ENCODE peak calls at places on chromosomes 5 and 9, in ten cellular contexts. Y is tibial artery; W is CD4-positive, alpha-beta T cell; B is AG10803; O is pancreas; F is kidney; D is prostate gland; Q is GM13977; U is ovary; Z is GM20000. E is an unnamed sample.

GRCh38 chr5:125485003-125485641 is 738.7 kb upstream of the ZNF608 start:
- DNase-seq in Y (peak), W (no peak), B (peak), O (peak), F (no peak), D (peak), Q (no peak), U (no peak), Z (no peak), E (no peak)

GRCh38 chr5:119954106-119954505 is 324.7 kb downstream of the FAM170A start:
- DNase-seq in Y (no peak), W (no peak), B (no peak), O (no peak), F (no peak), D (no peak), Q (no peak), U (no peak), Z (no peak), E (no peak)

GRCh38 chr9:37336150-37336549 is 86.3 kb upstream of the GRHPR start:
- DNase-seq in Y (no peak), W (no peak), B (no peak), O (no peak), F (no peak), D (no peak), Q (no peak), U (no peak), Z (no peak), E (no peak)

GRCh38 chr5:163408311-163408923 is 29.0 kb upstream of the CCNG1 start:
- DNase-seq in Y (peak), W (peak), B (peak), O (peak), F (no peak), D (peak), Q (peak), U (peak), Z (peak), E (no peak)

GRCh38 chr5:55154893-55155292 is 5.1 kb upstream of the GPX8 start:
- DNase-seq in Y (no peak), W (no peak), B (peak), O (no peak), F (no peak), D (no peak), Q (no peak), U (no peak), Z (no peak), E (no peak)

GRCh38 chr9:90815183-90815943 is 13.7 kb downstream of the SYK start:
- DNase-seq in Y (peak), W (no peak), B (no peak), O (no peak), F (no peak), D (no peak), Q (no peak), U (no peak), Z (no peak), E (no peak)

GRCh38 chr9:126157826-126158431 is 168.7 kb upstream of the MVB12B start:
- DNase-seq in Y (no peak), W (no peak), B (no peak), O (no peak), F (no peak), D (no peak), Q (no peak), U (peak), Z (no peak), E (no peak)

GRCh38 chr5:174239718-174240117 is 194.2 kb downstream of the NSG2 start:
- DNase-seq in Y (no peak), W (no peak), B (no peak), O (no peak), F (no peak), D (no peak), Q (no peak), U (no peak), Z (no peak), E (no peak)

GRCh38 chr5:71829206-71829605 is 110.1 kb downstream of the CARTPT start:
- DNase-seq in Y (no peak), W (no peak), B (no peak), O (no peak), F (no peak), D (no peak), Q (no peak), U (no peak), Z (no peak), E (no peak)

GRCh38 chr5:137078171-137078665 is 420.9 kb downstream of the SPOCK1 start:
- DNase-seq in Y (no peak), W (no peak), B (no peak), O (no peak), F (no peak), D (no peak), Q (no peak), U (no peak), Z (no peak), E (no peak)

GRCh38 chr9:95010431-95010838 is 283.9 kb downstream of the AOPEP start:
- DNase-seq in Y (no peak), W (no peak), B (no peak), O (no peak), F (no peak), D (no peak), Q (no peak), U (no peak), Z (no peak), E (no peak)

GRCh38 chr9:137467161-137467581 is 8.0 kb upstream of the NSMF start:
- DNase-seq in Y (no peak), W (no peak), B (no peak), O (no peak), F (no peak), D (no peak), Q (no peak), U (no peak), Z (no peak), E (no peak)

GRCh38 chr9:69857131-69857530 is 36.5 kb downstream of the CFAP95 start:
- DNase-seq in Y (no peak), W (no peak), B (peak), O (no peak), F (no peak), D (no peak), Q (no peak), U (no peak), Z (no peak), E (no peak)

GRCh38 chr5:55438931-55439477 is 95.8 kb downstream of the PLPP1 start:
- DNase-seq in Y (peak), W (no peak), B (peak), O (no peak), F (peak), D (no peak), Q (no peak), U (no peak), Z (no peak), E (no peak)

GRCh38 chr9:113609562-113610318 is 146.2 kb downstream of the RGS3 start:
- DNase-seq in Y (peak), W (no peak), B (no peak), O (peak), F (peak), D (no peak), Q (no peak), U (peak), Z (no peak), E (peak)

GRCh38 chr5:169763437-169764301 is 126.6 kb downstream of the DOCK2 start:
- DNase-seq in Y (no peak), W (no peak), B (peak), O (no peak), F (no peak), D (no peak), Q (no peak), U (no peak), Z (peak), E (no peak)

GRCh38 chr9:127923771-127924170 is 6.8 kb downstream of the PIP5KL1 start:
- DNase-seq in Y (no peak), W (no peak), B (peak), O (no peak), F (no peak), D (no peak), Q (no peak), U (no peak), Z (no peak), E (no peak)

GRCh38 chr5:108036484-108036883 is 345.4 kb downstream of the FBXL17 start:
- DNase-seq in Y (no peak), W (no peak), B (no peak), O (no peak), F (no peak), D (no peak), Q (no peak), U (no peak), Z (no peak), E (no peak)

GRCh38 chr5:58042933-58043606 is 416.8 kb downstream of the PLK2 start:
- DNase-seq in Y (no peak), W (no peak), B (no peak), O (no peak), F (no peak), D (no peak), Q (no peak), U (no peak), Z (no peak), E (no peak)

GRCh38 chr5:72237415-72237814 is 82.6 kb downstream of the MRPS27 start:
- DNase-seq in Y (no peak), W (no peak), B (peak), O (no peak), F (no peak), D (no peak), Q (no peak), U (no peak), Z (no peak), E (no peak)

GRCh38 chr9:123311250-123311753 is 42.9 kb upstream of the STRBP start:
- DNase-seq in Y (no peak), W (no peak), B (no peak), O (no peak), F (peak), D (no peak), Q (no peak), U (no peak), Z (no peak), E (no peak)

GRCh38 chr5:68382640-68383039 is 167.1 kb downstream of the PIK3R1 start:
- DNase-seq in Y (peak), W (no peak), B (no peak), O (no peak), F (no peak), D (no peak), Q (no peak), U (no peak), Z (no peak), E (no peak)

DNA sequence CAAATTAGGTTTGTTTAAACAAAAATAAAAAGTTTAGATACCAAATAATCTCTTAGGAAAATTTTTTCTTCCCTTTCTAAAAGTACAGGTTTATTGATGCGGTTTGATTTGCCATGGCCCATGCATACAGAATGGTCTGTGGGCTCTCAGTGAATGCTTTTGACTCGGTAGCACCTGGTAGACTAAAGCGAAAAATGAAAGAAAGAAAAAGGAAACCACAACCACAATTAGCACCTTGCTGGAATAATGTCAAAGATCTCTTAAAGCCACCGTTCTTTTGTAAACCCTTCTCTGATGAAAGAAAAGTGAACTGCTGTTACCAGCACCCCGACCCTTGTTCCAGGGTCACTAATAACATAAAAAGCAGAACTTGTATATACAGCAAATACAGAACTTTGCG is 157.9 kb downstream of the NFIB start:
- DNase-seq in Y (no peak), W (no peak), B (no peak), O (no peak), F (no peak), D (no peak), Q (no peak), U (no peak), Z (peak), E (no peak)
- TF ChIP-seq CTCF in Y (no peak), W (no peak), B (no peak), O (no peak), F (no peak), D (no peak), Q (no peak), U (no peak), Z (no peak), E (no peak)

GRCh38 chr9:35910613-35911488 is 1.6 kb downstream of the SPAAR start:
- DNase-seq in Y (no peak), W (peak), B (peak), O (no peak), F (peak), D (peak), Q (peak), U (no peak), Z (peak), E (no peak)

GRCh38 chr9:35909687-35910612 is 660 bp downstream of the SPAAR start:
- DNase-seq in Y (no peak), W (no peak), B (no peak), O (no peak), F (no peak), D (no peak), Q (no peak), U (no peak), Z (no peak), E (no peak)

GRCh38 chr9:35907732-35908483 is 1.4 kb upstream of the SPAAR start:
- DNase-seq in Y (peak), W (no peak), B (peak), O (peak), F (peak), D (peak), Q (no peak), U (peak), Z (peak), E (no peak)

GRCh38 chr9:35908484-35909125 is 685 bp upstream of the SPAAR start:
- DNase-seq in Y (no peak), W (no peak), B (peak), O (no peak), F (no peak), D (no peak), Q (no peak), U (no peak), Z (peak), E (no peak)

GRCh38 chr9:35909274-35909673 is at the start of gene SPAAR:
- DNase-seq in Y (no peak), W (no peak), B (no peak), O (no peak), F (no peak), D (no peak), Q (no peak), U (no peak), Z (no peak), E (no peak)
- TF ChIP-seq CTCF in Y (no peak), W (no peak), B (no peak), O (no peak), F (no peak), D (no peak), Q (no peak), U (no peak), Z (no peak), E (no peak)

DNA sequence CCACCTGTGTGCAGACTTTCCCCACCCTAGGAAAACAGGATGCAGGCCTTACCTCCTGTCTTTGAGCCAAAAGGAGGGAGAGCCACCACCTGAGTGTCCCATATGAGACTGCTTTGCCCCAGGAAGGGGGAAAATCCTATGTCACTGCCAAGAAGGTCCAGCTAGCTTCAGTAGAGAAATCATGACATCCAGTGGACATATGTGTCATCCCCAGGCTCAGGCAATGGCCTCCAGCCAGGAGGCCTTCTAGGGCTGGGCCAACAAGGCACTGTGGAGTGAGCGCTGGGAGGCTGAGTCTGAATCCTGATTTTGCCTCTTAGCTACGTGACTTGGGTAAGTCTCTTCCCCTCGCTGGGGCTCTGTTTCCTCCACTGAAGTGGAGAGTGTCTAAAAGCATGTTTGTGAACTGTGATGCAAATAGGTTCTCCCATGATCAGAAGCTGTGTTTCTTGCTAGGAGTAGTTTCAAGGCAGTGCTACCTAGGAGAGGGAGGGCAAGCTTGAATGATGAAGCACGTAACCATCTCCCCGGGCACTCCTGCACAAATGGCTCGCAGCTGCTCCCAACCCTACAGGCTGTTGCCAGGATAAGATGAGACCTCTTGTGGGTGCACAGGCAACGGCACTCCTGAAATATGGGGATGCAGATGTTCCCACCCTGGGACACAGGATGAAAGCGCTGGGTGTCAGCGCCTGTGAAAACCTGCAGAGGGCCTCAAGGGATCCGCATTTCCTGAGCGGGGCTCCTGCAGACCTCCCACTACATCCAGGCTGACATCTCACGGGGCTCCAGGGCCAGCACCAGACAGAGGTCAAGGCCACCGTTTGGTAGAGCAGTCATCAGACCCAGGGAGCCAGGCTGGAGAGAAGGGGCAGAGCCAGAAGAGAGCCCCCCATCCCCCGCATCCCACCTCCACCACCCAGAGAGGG is 60.5 kb downstream of the SMIM23 start:
- DNase-seq in Y (peak), W (no peak), B (peak), O (no peak), F (no peak), D (no peak), Q (no peak), U (no peak), Z (no peak), E (no peak)
- TF ChIP-seq CTCF in Y (no peak), W (no peak), B (peak), O (no peak), F (no peak), D (no peak), Q (no peak), U (no peak), Z (no peak), E (no peak)

GRCh38 chr9:19484699-19485098 is 75.9 kb downstream of the ACER2 start:
- DNase-seq in Y (no peak), W (no peak), B (no peak), O (no peak), F (no peak), D (no peak), Q (no peak), U (no peak), Z (no peak), E (no peak)
- TF ChIP-seq CTCF in Y (no peak), W (no peak), B (no peak), O (no peak), F (no peak), D (no peak), Q (no peak), U (no peak), Z (no peak), E (no peak)

DNA sequence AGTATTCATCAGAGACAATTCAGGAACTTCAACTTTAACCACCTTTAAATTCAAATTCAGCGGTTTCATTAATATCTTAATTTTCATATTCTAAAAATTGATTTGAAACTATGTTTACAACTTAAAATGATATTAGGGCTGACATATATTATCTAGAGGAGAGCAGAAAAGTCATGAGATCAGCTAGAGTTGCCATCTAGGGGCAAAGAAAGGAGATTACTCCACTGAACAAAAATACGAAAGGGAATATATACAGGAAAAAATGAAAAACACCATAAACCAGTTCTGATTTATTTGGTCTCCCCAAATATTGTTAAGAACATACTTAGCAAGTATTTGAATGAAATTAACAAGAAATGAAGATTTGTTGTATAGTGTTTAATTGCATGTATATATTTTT is 946.3 kb downstream of the DTWD2 start:
- DNase-seq in Y (no peak), W (no peak), B (no peak), O (no peak), F (no peak), D (no peak), Q (no peak), U (no peak), Z (no peak), E (no peak)
- TF ChIP-seq CTCF in Y (no peak), W (no peak), B (no peak), O (no peak), F (no peak), D (no peak), Q (peak), U (no peak), Z (no peak), E (no peak)

GRCh38 chr5:32627219-32627880 is 42.0 kb downstream of the SUB1 start:
- DNase-seq in Y (no peak), W (no peak), B (peak), O (no peak), F (no peak), D (no peak), Q (no peak), U (no peak), Z (no peak), E (no peak)
- TF ChIP-seq CTCF in Y (no peak), W (no peak), B (no peak), O (no peak), F (no peak), D (no peak), Q (no peak), U (no peak), Z (no peak), E (no peak)

DNA sequence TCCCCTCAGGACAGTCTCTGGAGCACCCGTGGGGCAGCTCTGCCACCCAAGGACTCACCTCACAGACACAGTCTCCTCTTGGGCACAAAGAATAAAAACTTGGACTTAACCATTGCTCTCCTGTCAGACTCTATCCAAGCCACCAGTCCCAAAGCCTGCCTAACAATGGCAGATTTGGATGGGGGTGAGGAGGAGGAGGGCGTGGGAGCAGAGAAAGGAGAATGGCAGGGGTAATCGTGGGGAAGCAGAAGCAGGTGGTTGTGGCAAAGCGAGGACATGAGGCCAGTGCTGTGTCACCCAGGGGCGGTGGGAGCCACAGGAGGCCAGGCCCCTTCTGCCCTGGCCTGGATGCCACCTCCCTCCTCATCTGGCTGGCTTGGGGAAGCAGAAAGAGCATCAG is 5.5 kb upstream of the FAM163B start:
- DNase-seq in Y (no peak), W (no peak), B (no peak), O (no peak), F (peak), D (no peak), Q (no peak), U (no peak), Z (no peak), E (no peak)
- TF ChIP-seq CTCF in Y (no peak), W (no peak), B (no peak), O (no peak), F (no peak), D (no peak), Q (no peak), U (no peak), Z (no peak), E (no peak)

E was measured in omental fat pad.